ENCODE peak calls at places on chromosomes 4 and X, in four cellular contexts. Q, N, J and B are unnamed samples.

GRCh38 chr4:37662861-37663390 is 23.2 kb downstream of the RELL1 start:
- DNase-seq in J (no peak), Q (peak), N (no peak), B (no peak)

GRCh38 chr4:87939978-87940690 is 35.4 kb upstream of the SPP1 start:
- DNase-seq in Q (no peak), J (no peak), N (no peak), B (no peak)

GRCh38 chrX:107880054-107880610 is 54.5 kb downstream of the MID2 start:
- DNase-seq in Q (no peak), N (peak), J (peak), B (no peak)

GRCh38 chr4:46931981-46932380 is 22.9 kb upstream of the COX7B2 start:
- DNase-seq in J (peak), Q (peak), N (no peak), B (peak)

GRCh38 chr4:55321707-55322264 is 24.3 kb upstream of the SRD5A3 start:
- DNase-seq in J (peak), Q (peak), N (peak), B (peak)

GRCh38 chr4:25930722-25931354 is 16.8 kb downstream of the SMIM20 start:
- DNase-seq in J (no peak), Q (peak), N (no peak), B (no peak)

GRCh38 chrX:84907324-84907946 is 96.2 kb upstream of the APOOL start:
- DNase-seq in J (peak), Q (peak), N (no peak), B (peak)

GRCh38 chrX:71621644-71622346 is 3.5 kb upstream of the CXCR3 start:
- DNase-seq in N (no peak), J (no peak), Q (peak), B (peak)

GRCh38 chrX:25226151-25226550 is 210.4 kb upstream of the ARX start:
- DNase-seq in J (no peak), Q (no peak), N (no peak), B (no peak)

GRCh38 chr4:11297627-11298026 is 131.1 kb downstream of the HS3ST1 start:
- DNase-seq in N (no peak), Q (peak), J (no peak), B (no peak)

GRCh38 chrX:41394293-41394692 is 52.9 kb upstream of the NYX start:
- DNase-seq in J (no peak), N (no peak), Q (no peak), B (no peak)

GRCh38 chr4:158946825-158947224 is 156.1 kb upstream of the RAPGEF2 start:
- DNase-seq in Q (no peak), N (no peak), J (no peak), B (no peak)

GRCh38 chrX:119690921-119691716 is 1.8 kb downstream of the SEPTIN6 start:
- DNase-seq in J (peak), N (no peak), Q (peak), B (peak)

GRCh38 chr4:173346074-173346473 is 11.9 kb upstream of the HMGB2 start:
- DNase-seq in N (no peak), Q (peak), J (no peak), B (peak)

GRCh38 chrX:139801397-139801813 is 93.4 kb upstream of the MCF2 start:
- DNase-seq in N (no peak), J (no peak), Q (no peak), B (no peak)

GRCh38 chr4:40672528-40673522 is 43.2 kb upstream of the RBM47 start:
- DNase-seq in Q (peak), N (peak), J (peak), B (peak)

GRCh38 chrX:71542825-71543224 is 9.9 kb downstream of the OGT start:
- DNase-seq in Q (peak), N (no peak), J (peak), B (peak)

GRCh38 chr4:67674098-67674497 is 26.9 kb downstream of the UBA6 start:
- DNase-seq in J (no peak), Q (no peak), N (no peak), B (no peak)

GRCh38 chrX:44675364-44676024 is 132.8 kb upstream of the FUNDC1 start:
- DNase-seq in J (peak), N (no peak), Q (peak), B (peak)

GRCh38 chr4:53043096-53043495 is 181.0 kb downstream of the RASL11B start:
- DNase-seq in Q (no peak), N (no peak), J (no peak), B (no peak)

GRCh38 chr4:162163892-162164759 is at the start of gene FSTL5:
- DNase-seq in Q (peak), N (no peak), J (peak), B (peak)

GRCh38 chr4:76898949-76899640 is 1.2 kb upstream of the SOWAHB start:
- DNase-seq in Q (peak), N (no peak), J (peak), B (peak)

GRCh38 chr4:140296871-140297570 is 76.4 kb upstream of the SCOC start:
- DNase-seq in Q (peak), N (peak), J (peak), B (peak)

GRCh38 chr4:749771-750666 is 44.4 kb downstream of the PCGF3 start:
- DNase-seq in Q (peak), J (no peak), N (no peak), B (peak)
- H3K4me2 ChIP-seq in Q (no peak), J (no peak), N (peak), B (no peak)

GRCh38 chr4:185534850-185535761 is at the start of gene PDLIM3:
- DNase-seq in Q (peak), N (peak), J (peak), B (peak)

GRCh38 chr4:185532795-185533324 is 2.4 kb downstream of the PDLIM3 start:
- DNase-seq in Q (no peak), N (no peak), J (no peak), B (no peak)

GRCh38 chr4:185534534-185534849 is 815 bp downstream of the PDLIM3 start:
- DNase-seq in Q (no peak), N (no peak), J (no peak), B (no peak)

GRCh38 chr4:185529413-185529812 is 5.9 kb downstream of the PDLIM3 start:
- DNase-seq in Q (no peak), J (no peak), N (no peak), B (no peak)

GRCh38 chr4:185532327-185532726 is 3.0 kb downstream of the PDLIM3 start:
- DNase-seq in N (no peak), J (no peak), Q (no peak), B (no peak)
- H3K9ac ChIP-seq in N (no peak), J (no peak), Q (no peak), B (no peak)

DNA sequence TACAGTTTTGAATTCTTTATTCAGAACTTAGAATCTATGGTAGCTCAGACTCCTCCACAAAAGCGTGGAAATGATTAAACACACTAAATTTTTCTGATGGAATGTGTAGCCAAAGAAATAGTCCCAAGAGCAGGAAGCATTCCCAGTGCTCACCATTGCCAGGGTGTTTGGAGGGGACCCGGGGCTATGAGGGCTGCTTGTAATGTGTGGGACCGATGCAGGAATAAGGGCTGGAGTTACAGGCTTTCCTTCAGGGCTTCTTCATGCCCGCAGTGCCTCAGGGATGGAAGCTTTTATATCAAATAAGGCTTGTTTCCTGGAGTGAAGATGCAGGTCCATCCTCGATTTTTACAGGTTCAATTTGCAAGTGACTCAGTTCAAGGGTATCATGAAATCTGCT is 25.8 kb downstream of the WWC2 start:
- DNase-seq in Q (no peak), J (no peak), N (no peak), B (no peak)
- H3K4me2 ChIP-seq in Q (no peak), J (no peak), N (no peak), B (no peak)

GRCh38 chrX:81338924-81339323 is 137.0 kb downstream of the SH3BGRL start:
- DNase-seq in N (no peak), J (no peak), Q (no peak), B (no peak)

GRCh38 chrX:81337805-81338204 is 135.9 kb downstream of the SH3BGRL start:
- DNase-seq in N (no peak), J (no peak), Q (no peak), B (no peak)

DNA sequence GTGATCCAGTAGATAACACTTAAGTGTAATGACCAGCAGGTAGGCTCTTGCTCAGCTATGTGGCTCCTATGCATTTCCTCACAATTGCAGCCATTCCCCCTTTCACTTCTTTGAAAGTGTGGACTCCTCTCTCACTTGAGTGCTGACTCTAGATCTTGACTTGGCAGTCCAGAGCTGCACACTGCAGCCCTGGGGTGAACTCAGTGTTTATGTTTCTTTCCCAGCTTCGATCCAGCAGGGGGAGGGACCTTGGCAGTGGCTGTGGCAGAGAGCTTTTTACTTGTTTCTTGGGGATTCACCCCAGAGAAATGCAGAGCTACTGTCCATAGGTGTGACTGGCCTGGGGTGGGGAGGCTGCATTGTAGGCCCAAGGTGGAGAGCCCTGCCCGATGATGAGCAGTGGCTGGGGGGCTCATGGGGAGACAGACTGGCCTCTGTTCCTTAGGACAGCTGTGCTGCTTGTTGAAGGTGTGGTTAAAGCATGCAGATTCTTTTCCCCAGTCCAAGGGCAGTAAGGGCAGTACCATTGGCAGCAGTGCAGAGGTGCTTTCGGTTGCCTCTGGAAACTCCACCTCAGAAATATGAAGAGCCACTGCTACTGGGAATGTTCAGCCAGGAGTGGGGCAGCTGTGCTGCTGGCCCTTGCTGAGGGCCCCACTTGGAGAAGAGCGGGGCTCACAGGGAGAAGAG is 134.7 kb downstream of the SH3BGRL start:
- DNase-seq in J (no peak), Q (peak), N (no peak), B (no peak)
- H3K9ac ChIP-seq in J (no peak), Q (no peak), N (no peak), B (no peak)

GRCh38 chr4:128333309-128334006 is 45.8 kb upstream of the PGRMC2 start:
- DNase-seq in Q (no peak), N (no peak), J (no peak), B (peak)

GRCh38 chr4:128335541-128335940 is 47.9 kb upstream of the PGRMC2 start:
- DNase-seq in Q (peak), N (no peak), J (peak), B (no peak)

GRCh38 chr4:128332086-128332485 is 44.5 kb upstream of the PGRMC2 start:
- DNase-seq in Q (peak), N (no peak), J (no peak), B (peak)

GRCh38 chr4:128337863-128338262 is 50.2 kb upstream of the PGRMC2 start:
- DNase-seq in N (no peak), Q (no peak), J (no peak), B (no peak)

GRCh38 chr4:128334256-128334655 is 46.6 kb upstream of the PGRMC2 start:
- DNase-seq in N (no peak), J (no peak), Q (no peak), B (no peak)
- H3K4me2 ChIP-seq in N (no peak), J (no peak), Q (no peak), B (no peak)